ENCODE peak calls at places on chromosomes 2 and 18, in seven cellular contexts. B, Q, L, O, X, S and G are unnamed samples.

GRCh38 chr2:85788603-85789002 is 34.8 kb downstream of the ATOH8 start:
- DNase-seq in B (no peak), O (no peak), X (no peak), L (no peak), Q (no peak), S (no peak), G (no peak)

GRCh38 chr2:228681426-228681825 is 499.9 kb upstream of the SPHKAP start:
- DNase-seq in S (no peak), B (no peak), Q (peak; percentile 65), L (no peak), O (no peak), X (peak; percentile 51), G (no peak)

GRCh38 chr18:59918320-59918755 is 18.5 kb downstream of the PMAIP1 start:
- DNase-seq in L (no peak), B (no peak), O (no peak), S (no peak), X (no peak), Q (no peak), G (no peak)

GRCh38 chr2:40284797-40285196 is 167.1 kb downstream of the SLC8A1 start:
- DNase-seq in L (no peak), Q (no peak), S (no peak), X (no peak), O (no peak), B (no peak), G (no peak)

GRCh38 chr18:3411327-3411726 is 38.6 kb upstream of the TGIF1 start:
- DNase-seq in L (no peak), S (no peak), O (no peak), Q (no peak), X (no peak), B (no peak), G (no peak)

GRCh38 chr2:158665536-158666302 is 129.4 kb upstream of the DAPL1 start:
- DNase-seq in L (no peak), Q (no peak), B (no peak), X (no peak), O (no peak), S (no peak), G (no peak)

GRCh38 chr2:112170495-112170894 is 32.3 kb downstream of the FBLN7 start:
- DNase-seq in O (no peak), Q (no peak), X (no peak), S (no peak), B (no peak), L (no peak), G (no peak)

GRCh38 chr2:15939556-15939853 is 845 bp upstream of the MYCN start:
- DNase-seq in S (peak; percentile 15), X (no peak), Q (no peak), L (no peak), O (peak; percentile 52), B (no peak), G (no peak)

GRCh38 chr2:177889812-177890460 is 182.6 kb downstream of the PDE11A start:
- DNase-seq in X (no peak), S (no peak), L (no peak), O (no peak), B (no peak), Q (no peak), G (no peak)

GRCh38 chr2:191789791-191790190 is 57.1 kb downstream of the CAVIN2 start:
- DNase-seq in X (no peak), S (no peak), B (no peak), Q (no peak), O (no peak), L (no peak), G (no peak)

GRCh38 chr2:238908960-238909951 is 61.4 kb downstream of the TWIST2 start:
- DNase-seq in L (no peak), Q (no peak), B (no peak), X (no peak), O (no peak), S (no peak), G (no peak)

GRCh38 chr2:54546518-54546917 is 90.4 kb downstream of the SPTBN1 start:
- DNase-seq in O (no peak), S (no peak), Q (no peak), B (no peak), X (no peak), L (no peak), G (no peak)

GRCh38 chr2:65228249-65228750 is 669 bp downstream of the ACTR2 start:
- DNase-seq in B (peak; percentile 7), X (peak; percentile 35), S (peak; percentile 21), O (no peak), Q (no peak), L (no peak), G (no peak)

GRCh38 chr2:3236300-3236699 is 141.3 kb downstream of the EIPR1 start:
- DNase-seq in B (no peak), L (no peak), Q (no peak), S (no peak), O (no peak), X (no peak), G (no peak)

GRCh38 chr2:97754690-97755346 is 41.4 kb downstream of the ZAP70 start:
- DNase-seq in S (no peak), B (no peak), X (no peak), Q (no peak), O (no peak), L (no peak), G (no peak)